ENCODE peak calls at places on chromosomes 7 and 10, in six cellular contexts. F, W, X, G, D and L are unnamed samples.

GRCh38 chr7:131080754-131081153 is 246.9 kb upstream of the MKLN1 start:
- DNase-seq in F (no peak), W (no peak), X (no peak), G (no peak), D (no peak), L (no peak)

GRCh38 chr10:49397036-49397999 is 1.4 kb upstream of the DRGX start:
- DNase-seq in F (no peak), W (no peak), X (no peak), G (no peak), D (no peak), L (no peak)

GRCh38 chr10:100658269-100658668 is 87.1 kb upstream of the PAX2 start:
- DNase-seq in F (no peak), W (no peak), X (no peak), G (no peak), D (no peak), L (no peak)

GRCh38 chr10:31912289-31912688 is 16.3 kb downstream of the ARHGAP12 start:
- DNase-seq in F (no peak), W (no peak), X (no peak), G (no peak), D (no peak), L (no peak)

GRCh38 chr7:86908948-86909347 is 150.5 kb downstream of the ELAPOR2 start:
- DNase-seq in F (no peak), W (no peak), X (no peak), G (no peak), D (no peak), L (no peak)

GRCh38 chr7:42347616-42348015 is 110.6 kb upstream of the GLI3 start:
- DNase-seq in F (no peak), W (no peak), X (no peak), G (no peak), D (no peak), L (no peak)

GRCh38 chr7:112143567-112143966 is 62.6 kb downstream of the DOCK4 start:
- DNase-seq in F (peak), W (no peak), X (peak), G (no peak), D (no peak), L (no peak)

GRCh38 chr10:43206391-43207235 is 60.3 kb downstream of the RASGEF1A start:
- DNase-seq in F (no peak), W (no peak), X (no peak), G (peak), D (no peak), L (no peak)

GRCh38 chr7:84042110-84042539 is 152.5 kb downstream of the SEMA3A start:
- DNase-seq in F (peak), W (no peak), X (peak), G (no peak), D (no peak), L (peak)

GRCh38 chr10:27746364-27747095 is 911 bp upstream of the MKX start:
- DNase-seq in F (no peak), W (no peak), X (no peak), G (no peak), D (no peak), L (no peak)

GRCh38 chr7:15839415-15840100 is 153.1 kb upstream of the MEOX2 start:
- DNase-seq in F (no peak), W (no peak), X (no peak), G (peak), D (no peak), L (no peak)

GRCh38 chr10:99661370-99661749 is 2.1 kb downstream of the ENTPD7 start:
- DNase-seq in F (peak), W (no peak), X (peak), G (peak), D (no peak), L (no peak)